ENCODE peak calls at places on chromosomes 5 and 9, in five cellular contexts. One of them, this sample, is unnamed.

GRCh38 chr5:177133845-177134652 is 476 bp downstream of the NSD1 start:
- DNase-seq in T-helper 2 cell treated with Interferon-gamma antibody and Interleukin-4, amounts not matched to agents 5 μg/mL and 100 μg/mL, for 36 hours: peak
- DNase-seq in HFFc6: no peak
- DNase-seq in A549: peak
- DNase-seq in AG09309: no peak
- DNase-seq in this sample: peak

GRCh38 chr9:114958021-114958846 is 27.8 kb upstream of the TNFSF8 start:
- DNase-seq in T-helper 2 cell treated with Interferon-gamma antibody and Interleukin-4, amounts not matched to agents 5 μg/mL and 100 μg/mL, for 36 hours: peak
- DNase-seq in HFFc6: no peak
- DNase-seq in A549: no peak
- DNase-seq in AG09309: no peak
- DNase-seq in this sample: peak

GRCh38 chr9:99162759-99163364 is 57.9 kb downstream of the TGFBR1 start:
- DNase-seq in T-helper 2 cell treated with Interferon-gamma antibody and Interleukin-4, amounts not matched to agents 5 μg/mL and 100 μg/mL, for 36 hours: no peak
- DNase-seq in HFFc6: peak
- DNase-seq in A549: peak
- DNase-seq in AG09309: no peak
- DNase-seq in this sample: peak

GRCh38 chr5:34436761-34437501 is 219.2 kb upstream of the RAI14 start:
- DNase-seq in T-helper 2 cell treated with Interferon-gamma antibody and Interleukin-4, amounts not matched to agents 5 μg/mL and 100 μg/mL, for 36 hours: no peak
- DNase-seq in HFFc6: no peak
- DNase-seq in A549: no peak
- DNase-seq in AG09309: no peak
- DNase-seq in this sample: no peak

GRCh38 chr9:69932901-69933300 is 110.7 kb upstream of the MAMDC2 start:
- DNase-seq in T-helper 2 cell treated with Interferon-gamma antibody and Interleukin-4, amounts not matched to agents 5 μg/mL and 100 μg/mL, for 36 hours: no peak
- DNase-seq in HFFc6: peak
- DNase-seq in A549: peak
- DNase-seq in AG09309: no peak
- DNase-seq in this sample: peak

GRCh38 chr5:97297063-97297715 is 114.1 kb upstream of the RIOK2 start:
- DNase-seq in T-helper 2 cell treated with Interferon-gamma antibody and Interleukin-4, amounts not matched to agents 5 μg/mL and 100 μg/mL, for 36 hours: no peak
- DNase-seq in HFFc6: peak
- DNase-seq in A549: peak
- DNase-seq in AG09309: no peak
- DNase-seq in this sample: peak

GRCh38 chr5:99544326-99544725 is 615.5 kb upstream of the CHD1 start:
- DNase-seq in T-helper 2 cell treated with Interferon-gamma antibody and Interleukin-4, amounts not matched to agents 5 μg/mL and 100 μg/mL, for 36 hours: no peak
- DNase-seq in HFFc6: no peak
- DNase-seq in A549: no peak
- DNase-seq in AG09309: no peak
- DNase-seq in this sample: no peak

GRCh38 chr9:14136047-14136446 is 177.9 kb downstream of the NFIB start:
- DNase-seq in T-helper 2 cell treated with Interferon-gamma antibody and Interleukin-4, amounts not matched to agents 5 μg/mL and 100 μg/mL, for 36 hours: no peak
- DNase-seq in HFFc6: no peak
- DNase-seq in A549: no peak
- DNase-seq in AG09309: no peak
- DNase-seq in this sample: no peak

GRCh38 chr5:5103249-5103648 is 36.9 kb upstream of the ADAMTS16 start:
- DNase-seq in T-helper 2 cell treated with Interferon-gamma antibody and Interleukin-4, amounts not matched to agents 5 μg/mL and 100 μg/mL, for 36 hours: no peak
- DNase-seq in HFFc6: no peak
- DNase-seq in A549: no peak
- DNase-seq in AG09309: no peak
- DNase-seq in this sample: no peak

GRCh38 chr5:167229751-167230150 is 1061.7 kb upstream of the WWC1 start:
- DNase-seq in T-helper 2 cell treated with Interferon-gamma antibody and Interleukin-4, amounts not matched to agents 5 μg/mL and 100 μg/mL, for 36 hours: no peak
- DNase-seq in HFFc6: no peak
- DNase-seq in A549: no peak
- DNase-seq in AG09309: no peak
- DNase-seq in this sample: no peak

GRCh38 chr9:34025062-34025461 is 23.6 kb downstream of the UBAP2 start:
- DNase-seq in T-helper 2 cell treated with Interferon-gamma antibody and Interleukin-4, amounts not matched to agents 5 μg/mL and 100 μg/mL, for 36 hours: no peak
- DNase-seq in HFFc6: no peak
- DNase-seq in A549: no peak
- DNase-seq in AG09309: no peak
- DNase-seq in this sample: no peak

GRCh38 chr9:93084471-93084881 is 11.5 kb upstream of the CARD19 start:
- DNase-seq in T-helper 2 cell treated with Interferon-gamma antibody and Interleukin-4, amounts not matched to agents 5 μg/mL and 100 μg/mL, for 36 hours: no peak
- DNase-seq in HFFc6: no peak
- DNase-seq in A549: no peak
- DNase-seq in AG09309: no peak
- DNase-seq in this sample: no peak

GRCh38 chr9:138022121-138022741 is 144.6 kb downstream of the CACNA1B start:
- DNase-seq in T-helper 2 cell treated with Interferon-gamma antibody and Interleukin-4, amounts not matched to agents 5 μg/mL and 100 μg/mL, for 36 hours: no peak
- DNase-seq in HFFc6: no peak
- DNase-seq in A549: peak
- DNase-seq in AG09309: no peak
- DNase-seq in this sample: no peak

GRCh38 chr9:127004946-127005769 is 90.6 kb downstream of the RALGPS1 start:
- DNase-seq in T-helper 2 cell treated with Interferon-gamma antibody and Interleukin-4, amounts not matched to agents 5 μg/mL and 100 μg/mL, for 36 hours: peak
- DNase-seq in HFFc6: no peak
- DNase-seq in A549: no peak
- DNase-seq in AG09309: no peak
- DNase-seq in this sample: peak

GRCh38 chr5:61496406-61497307 is 164.6 kb downstream of the ZSWIM6 start:
- DNase-seq in T-helper 2 cell treated with Interferon-gamma antibody and Interleukin-4, amounts not matched to agents 5 μg/mL and 100 μg/mL, for 36 hours: no peak
- DNase-seq in HFFc6: no peak
- DNase-seq in A549: no peak
- DNase-seq in AG09309: no peak
- DNase-seq in this sample: no peak

GRCh38 chr5:78542321-78542840 is 106.2 kb downstream of the LHFPL2 start:
- DNase-seq in T-helper 2 cell treated with Interferon-gamma antibody and Interleukin-4, amounts not matched to agents 5 μg/mL and 100 μg/mL, for 36 hours: no peak
- DNase-seq in HFFc6: no peak
- DNase-seq in A549: no peak
- DNase-seq in AG09309: no peak
- DNase-seq in this sample: no peak

GRCh38 chr5:146630467-146630866 is 114.5 kb upstream of the GPR151 start:
- DNase-seq in T-helper 2 cell treated with Interferon-gamma antibody and Interleukin-4, amounts not matched to agents 5 μg/mL and 100 μg/mL, for 36 hours: no peak
- DNase-seq in HFFc6: no peak
- DNase-seq in A549: no peak
- DNase-seq in AG09309: no peak
- DNase-seq in this sample: no peak

GRCh38 chr5:173451031-173451430 is 122.8 kb upstream of the STC2 start:
- DNase-seq in T-helper 2 cell treated with Interferon-gamma antibody and Interleukin-4, amounts not matched to agents 5 μg/mL and 100 μg/mL, for 36 hours: no peak
- DNase-seq in HFFc6: no peak
- DNase-seq in A549: peak
- DNase-seq in AG09309: no peak
- DNase-seq in this sample: peak

GRCh38 chr9:137785704-137786161 is 91.8 kb upstream of the CACNA1B start:
- DNase-seq in T-helper 2 cell treated with Interferon-gamma antibody and Interleukin-4, amounts not matched to agents 5 μg/mL and 100 μg/mL, for 36 hours: no peak
- DNase-seq in HFFc6: no peak
- DNase-seq in A549: no peak
- DNase-seq in AG09309: no peak
- DNase-seq in this sample: no peak

GRCh38 chr9:80491086-80491749 is 919.5 kb downstream of the TLE4 start:
- DNase-seq in T-helper 2 cell treated with Interferon-gamma antibody and Interleukin-4, amounts not matched to agents 5 μg/mL and 100 μg/mL, for 36 hours: no peak
- DNase-seq in HFFc6: no peak
- DNase-seq in A549: no peak
- DNase-seq in AG09309: no peak
- DNase-seq in this sample: no peak

GRCh38 chr9:20225841-20226240 is 396.5 kb downstream of the MLLT3 start:
- DNase-seq in T-helper 2 cell treated with Interferon-gamma antibody and Interleukin-4, amounts not matched to agents 5 μg/mL and 100 μg/mL, for 36 hours: no peak
- DNase-seq in HFFc6: no peak
- DNase-seq in A549: no peak
- DNase-seq in AG09309: no peak
- DNase-seq in this sample: no peak

GRCh38 chr5:77082280-77082679 is 4.8 kb downstream of the ZBED3 start:
- DNase-seq in T-helper 2 cell treated with Interferon-gamma antibody and Interleukin-4, amounts not matched to agents 5 μg/mL and 100 μg/mL, for 36 hours: no peak
- DNase-seq in HFFc6: no peak
- DNase-seq in A549: no peak
- DNase-seq in AG09309: no peak
- DNase-seq in this sample: no peak

GRCh38 chr5:57805170-57805569 is 322.6 kb upstream of the ACTBL2 start:
- DNase-seq in T-helper 2 cell treated with Interferon-gamma antibody and Interleukin-4, amounts not matched to agents 5 μg/mL and 100 μg/mL, for 36 hours: no peak
- DNase-seq in HFFc6: no peak
- DNase-seq in A549: no peak
- DNase-seq in AG09309: no peak
- DNase-seq in this sample: no peak

GRCh38 chr5:173785421-173785820 is 102.7 kb upstream of the CPEB4 start:
- DNase-seq in T-helper 2 cell treated with Interferon-gamma antibody and Interleukin-4, amounts not matched to agents 5 μg/mL and 100 μg/mL, for 36 hours: no peak
- DNase-seq in HFFc6: no peak
- DNase-seq in A549: no peak
- DNase-seq in AG09309: no peak
- DNase-seq in this sample: no peak

GRCh38 chr5:74587895-74588294 is 52.6 kb downstream of the ENC1 start:
- DNase-seq in T-helper 2 cell treated with Interferon-gamma antibody and Interleukin-4, amounts not matched to agents 5 μg/mL and 100 μg/mL, for 36 hours: no peak
- DNase-seq in HFFc6: no peak
- DNase-seq in A549: no peak
- DNase-seq in AG09309: no peak
- DNase-seq in this sample: no peak

GRCh38 chr5:131810510-131811249 is 13.9 kb upstream of the FNIP1 start:
- DNase-seq in T-helper 2 cell treated with Interferon-gamma antibody and Interleukin-4, amounts not matched to agents 5 μg/mL and 100 μg/mL, for 36 hours: no peak
- DNase-seq in HFFc6: peak
- DNase-seq in A549: peak
- DNase-seq in AG09309: no peak
- DNase-seq in this sample: peak

GRCh38 chr9:115292584-115293271 is 174.8 kb upstream of the TNC start:
- DNase-seq in T-helper 2 cell treated with Interferon-gamma antibody and Interleukin-4, amounts not matched to agents 5 μg/mL and 100 μg/mL, for 36 hours: no peak
- DNase-seq in HFFc6: no peak
- DNase-seq in A549: no peak
- DNase-seq in AG09309: no peak
- DNase-seq in this sample: no peak

GRCh38 chr5:14667770-14668169 is 3.3 kb downstream of the OTULIN start:
- DNase-seq in T-helper 2 cell treated with Interferon-gamma antibody and Interleukin-4, amounts not matched to agents 5 μg/mL and 100 μg/mL, for 36 hours: no peak
- DNase-seq in HFFc6: no peak
- DNase-seq in A549: no peak
- DNase-seq in AG09309: no peak
- DNase-seq in this sample: no peak

GRCh38 chr5:112126982-112127381 is 292.1 kb downstream of the EPB41L4A start:
- DNase-seq in T-helper 2 cell treated with Interferon-gamma antibody and Interleukin-4, amounts not matched to agents 5 μg/mL and 100 μg/mL, for 36 hours: no peak
- DNase-seq in HFFc6: no peak
- DNase-seq in A549: no peak
- DNase-seq in AG09309: no peak
- DNase-seq in this sample: no peak

GRCh38 chr5:96565843-96566242 is 96.3 kb upstream of the CAST start:
- DNase-seq in T-helper 2 cell treated with Interferon-gamma antibody and Interleukin-4, amounts not matched to agents 5 μg/mL and 100 μg/mL, for 36 hours: no peak
- DNase-seq in HFFc6: peak
- DNase-seq in A549: peak
- DNase-seq in AG09309: no peak
- DNase-seq in this sample: peak

GRCh38 chr9:21559402-21560280 is 77.5 kb upstream of the IFNE start:
- DNase-seq in T-helper 2 cell treated with Interferon-gamma antibody and Interleukin-4, amounts not matched to agents 5 μg/mL and 100 μg/mL, for 36 hours: peak
- DNase-seq in HFFc6: peak
- DNase-seq in A549: peak
- DNase-seq in AG09309: no peak
- DNase-seq in this sample: peak

This sample was measured in MCF 10A.